ENCODE peak calls at places on chromosomes 6 and 20, in eight cellular contexts. One of them, this sample, is unnamed.
A peak's percentile ranks its signal among the peaks of the same experiment; 100 is the strongest.

GRCh38 chr6:149049230-149049629 is 268.3 kb upstream of the TAB2 start:
- DNase-seq in prostate gland: no peak
- DNase-seq in A549: no peak
- DNase-seq in mammary epithelial cell: peak; percentile 19
- DNase-seq in heart right ventricle: no peak
- DNase-seq in body of pancreas: no peak
- DNase-seq in ovary: no peak
- DNase-seq in gastrocnemius medialis: no peak
- DNase-seq in this sample: no peak

GRCh38 chr6:44263357-44264100 is 1.8 kb downstream of the NFKBIE start:
- DNase-seq in A549: peak; percentile 33
- DNase-seq in ovary: no peak
- DNase-seq in mammary epithelial cell: peak; percentile 38
- DNase-seq in gastrocnemius medialis: no peak
- DNase-seq in body of pancreas: peak; percentile 72
- DNase-seq in heart right ventricle: no peak
- DNase-seq in prostate gland: no peak
- DNase-seq in this sample: no peak

GRCh38 chr6:126753616-126754015 is 364.9 kb upstream of the RSPO3 start:
- DNase-seq in heart right ventricle: no peak
- DNase-seq in gastrocnemius medialis: no peak
- DNase-seq in mammary epithelial cell: no peak
- DNase-seq in ovary: no peak
- DNase-seq in body of pancreas: no peak
- DNase-seq in A549: no peak
- DNase-seq in prostate gland: no peak
- DNase-seq in this sample: no peak

GRCh38 chr20:48286571-48287551 is 501.6 kb upstream of the SULF2 start:
- DNase-seq in prostate gland: no peak
- DNase-seq in body of pancreas: no peak
- DNase-seq in heart right ventricle: no peak
- DNase-seq in gastrocnemius medialis: no peak
- DNase-seq in ovary: peak; percentile 83
- DNase-seq in mammary epithelial cell: no peak
- DNase-seq in A549: no peak
- DNase-seq in this sample: no peak

GRCh38 chr20:43904195-43904594 is 10.5 kb upstream of the TOX2 start:
- DNase-seq in prostate gland: no peak
- DNase-seq in heart right ventricle: no peak
- DNase-seq in gastrocnemius medialis: no peak
- DNase-seq in body of pancreas: no peak
- DNase-seq in A549: no peak
- DNase-seq in mammary epithelial cell: no peak
- DNase-seq in ovary: no peak
- DNase-seq in this sample: no peak

GRCh38 chr6:154606457-154606856 is 96.0 kb upstream of the CNKSR3 start:
- DNase-seq in prostate gland: no peak
- DNase-seq in gastrocnemius medialis: no peak
- DNase-seq in ovary: no peak
- DNase-seq in body of pancreas: no peak
- DNase-seq in A549: no peak
- DNase-seq in heart right ventricle: no peak
- DNase-seq in mammary epithelial cell: peak; percentile 96
- DNase-seq in this sample: no peak

GRCh38 chr6:113147544-113147943 is 709.6 kb upstream of the MARCKS start:
- DNase-seq in gastrocnemius medialis: no peak
- DNase-seq in prostate gland: no peak
- DNase-seq in A549: no peak
- DNase-seq in heart right ventricle: no peak
- DNase-seq in body of pancreas: no peak
- DNase-seq in ovary: no peak
- DNase-seq in mammary epithelial cell: no peak
- DNase-seq in this sample: no peak

GRCh38 chr20:63092660-63093215 is 86.0 kb upstream of the BHLHE23 start:
- DNase-seq in body of pancreas: no peak
- DNase-seq in ovary: peak; percentile 12
- DNase-seq in A549: no peak
- DNase-seq in heart right ventricle: no peak
- DNase-seq in gastrocnemius medialis: peak; percentile 7
- DNase-seq in mammary epithelial cell: no peak
- DNase-seq in prostate gland: no peak
- DNase-seq in this sample: no peak

GRCh38 chr6:113824411-113824810 is 32.7 kb upstream of the MARCKS start:
- DNase-seq in body of pancreas: peak; percentile 34
- DNase-seq in gastrocnemius medialis: no peak
- DNase-seq in ovary: no peak
- DNase-seq in A549: no peak
- DNase-seq in prostate gland: no peak
- DNase-seq in heart right ventricle: no peak
- DNase-seq in mammary epithelial cell: peak; percentile 15
- DNase-seq in this sample: no peak

GRCh38 chr6:26532699-26533523 is 5.3 kb upstream of the HMGN4 start:
- DNase-seq in A549: no peak
- DNase-seq in prostate gland: peak; percentile 80
- DNase-seq in body of pancreas: peak; percentile 93
- DNase-seq in heart right ventricle: peak; percentile 86
- DNase-seq in mammary epithelial cell: peak; percentile 87
- DNase-seq in ovary: peak; percentile 88
- DNase-seq in gastrocnemius medialis: peak; percentile 86
- DNase-seq in this sample: peak; percentile 83

GRCh38 chr6:110538416-110539060 is 62.1 kb upstream of the SLC22A16 start:
- DNase-seq in body of pancreas: no peak
- DNase-seq in gastrocnemius medialis: no peak
- DNase-seq in mammary epithelial cell: no peak
- DNase-seq in heart right ventricle: no peak
- DNase-seq in ovary: no peak
- DNase-seq in prostate gland: no peak
- DNase-seq in A549: no peak
- DNase-seq in this sample: no peak

GRCh38 chr20:63978319-63979220 is 872 bp downstream of the SAMD10 start:
- DNase-seq in ovary: peak; percentile 68
- DNase-seq in prostate gland: peak; percentile 80
- DNase-seq in A549: no peak
- DNase-seq in body of pancreas: peak; percentile 88
- DNase-seq in heart right ventricle: peak; percentile 82
- DNase-seq in gastrocnemius medialis: peak; percentile 55
- DNase-seq in mammary epithelial cell: peak; percentile 66
- DNase-seq in this sample: peak; percentile 84

GRCh38 chr20:24443436-24443835 is 26.0 kb upstream of the SYNDIG1 start:
- DNase-seq in heart right ventricle: no peak
- DNase-seq in ovary: no peak
- DNase-seq in gastrocnemius medialis: no peak
- DNase-seq in prostate gland: no peak
- DNase-seq in mammary epithelial cell: no peak
- DNase-seq in A549: no peak
- DNase-seq in body of pancreas: no peak
- DNase-seq in this sample: no peak

DNA sequence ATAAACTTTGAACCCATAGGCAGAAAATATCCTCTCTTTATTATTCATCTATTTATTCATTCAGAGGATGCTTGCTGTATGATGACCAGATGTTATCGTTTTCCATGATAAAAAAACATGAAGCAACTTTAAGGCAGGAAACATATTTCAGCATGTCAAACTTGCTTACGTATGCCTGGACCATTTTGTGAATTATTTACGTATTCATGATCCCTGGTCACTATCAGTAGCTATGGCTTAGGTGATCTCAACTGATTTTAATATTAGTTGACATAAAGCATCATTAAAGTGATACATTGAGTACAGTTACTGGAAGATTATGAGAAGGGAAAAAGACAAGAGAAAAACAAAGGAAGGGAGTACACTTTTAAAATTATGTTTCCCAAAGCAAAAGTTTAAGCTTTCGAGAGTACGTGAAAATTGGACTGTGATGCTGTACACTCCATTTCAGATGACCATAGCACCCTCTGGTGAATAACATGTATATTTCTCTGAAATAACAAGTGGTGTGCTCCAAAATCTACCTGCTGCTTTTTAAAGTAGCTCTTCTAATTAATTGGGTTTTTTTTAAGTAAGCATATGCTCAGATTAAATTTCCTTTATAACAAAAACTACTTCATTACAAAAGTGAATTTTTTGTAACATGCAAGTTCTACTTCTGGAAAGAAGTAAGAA is 215.1 kb upstream of the HSF2 start:
- DNase-seq in gastrocnemius medialis: no peak
- DNase-seq in body of pancreas: no peak
- DNase-seq in heart right ventricle: no peak
- DNase-seq in ovary: no peak
- DNase-seq in A549: peak; percentile 2
- DNase-seq in prostate gland: no peak
- DNase-seq in mammary epithelial cell: peak; percentile 4
- DNase-seq in this sample: no peak
- TF ChIP-seq CTCF in gastrocnemius medialis: peak; percentile 23
- TF ChIP-seq CTCF in body of pancreas: peak; percentile 67
- TF ChIP-seq CTCF in heart right ventricle: peak; percentile 18
- TF ChIP-seq CTCF in ovary: peak; percentile 53
- TF ChIP-seq CTCF in A549: peak; percentile 51
- TF ChIP-seq CTCF in prostate gland: peak; percentile 61
- TF ChIP-seq CTCF in mammary epithelial cell: peak; percentile 9
- TF ChIP-seq CTCF in this sample: no peak

GRCh38 chr20:61965606-61966491 is 99.8 kb downstream of the TAF4 start:
- DNase-seq in prostate gland: no peak
- DNase-seq in A549: no peak
- DNase-seq in gastrocnemius medialis: no peak
- DNase-seq in ovary: peak; percentile 53
- DNase-seq in mammary epithelial cell: no peak
- DNase-seq in heart right ventricle: peak; percentile 2
- DNase-seq in body of pancreas: no peak
- DNase-seq in this sample: no peak
- TF ChIP-seq CTCF in prostate gland: no peak
- TF ChIP-seq CTCF in A549: no peak
- TF ChIP-seq CTCF in gastrocnemius medialis: no peak
- TF ChIP-seq CTCF in ovary: no peak
- TF ChIP-seq CTCF in mammary epithelial cell: no peak
- TF ChIP-seq CTCF in heart right ventricle: no peak
- TF ChIP-seq CTCF in body of pancreas: no peak
- TF ChIP-seq CTCF in this sample: no peak

GRCh38 chr6:68976260-68976659 is 341.2 kb downstream of the ADGRB3 start:
- DNase-seq in mammary epithelial cell: no peak
- DNase-seq in prostate gland: no peak
- DNase-seq in A549: no peak
- DNase-seq in ovary: no peak
- DNase-seq in heart right ventricle: no peak
- DNase-seq in body of pancreas: no peak
- DNase-seq in gastrocnemius medialis: no peak
- DNase-seq in this sample: no peak

GRCh38 chr6:68978411-68978810 is 343.3 kb downstream of the ADGRB3 start:
- DNase-seq in body of pancreas: no peak
- DNase-seq in ovary: no peak
- DNase-seq in gastrocnemius medialis: no peak
- DNase-seq in heart right ventricle: no peak
- DNase-seq in mammary epithelial cell: no peak
- DNase-seq in prostate gland: no peak
- DNase-seq in A549: no peak
- DNase-seq in this sample: no peak

GRCh38 chr6:68975064-68975463 is 340.0 kb downstream of the ADGRB3 start:
- DNase-seq in A549: no peak
- DNase-seq in mammary epithelial cell: no peak
- DNase-seq in heart right ventricle: peak; percentile 27
- DNase-seq in body of pancreas: no peak
- DNase-seq in ovary: no peak
- DNase-seq in prostate gland: no peak
- DNase-seq in gastrocnemius medialis: no peak
- DNase-seq in this sample: no peak
- TF ChIP-seq CTCF in A549: peak; percentile 26
- TF ChIP-seq CTCF in mammary epithelial cell: no peak
- TF ChIP-seq CTCF in heart right ventricle: peak; percentile 24
- TF ChIP-seq CTCF in body of pancreas: no peak
- TF ChIP-seq CTCF in ovary: no peak
- TF ChIP-seq CTCF in prostate gland: no peak
- TF ChIP-seq CTCF in gastrocnemius medialis: no peak
- TF ChIP-seq CTCF in this sample: no peak

GRCh38 chr20:41245086-41245707 is 72.3 kb downstream of the ZHX3 start:
- DNase-seq in ovary: no peak
- DNase-seq in heart right ventricle: peak; percentile 42
- DNase-seq in body of pancreas: no peak
- DNase-seq in prostate gland: no peak
- DNase-seq in gastrocnemius medialis: no peak
- DNase-seq in mammary epithelial cell: no peak
- DNase-seq in A549: no peak
- DNase-seq in this sample: peak; percentile 23
- TF ChIP-seq CTCF in ovary: peak; percentile 38
- TF ChIP-seq CTCF in heart right ventricle: no peak
- TF ChIP-seq CTCF in body of pancreas: no peak
- TF ChIP-seq CTCF in prostate gland: no peak
- TF ChIP-seq CTCF in gastrocnemius medialis: no peak
- TF ChIP-seq CTCF in mammary epithelial cell: no peak
- TF ChIP-seq CTCF in A549: no peak
- TF ChIP-seq CTCF in this sample: peak; percentile 33

DNA sequence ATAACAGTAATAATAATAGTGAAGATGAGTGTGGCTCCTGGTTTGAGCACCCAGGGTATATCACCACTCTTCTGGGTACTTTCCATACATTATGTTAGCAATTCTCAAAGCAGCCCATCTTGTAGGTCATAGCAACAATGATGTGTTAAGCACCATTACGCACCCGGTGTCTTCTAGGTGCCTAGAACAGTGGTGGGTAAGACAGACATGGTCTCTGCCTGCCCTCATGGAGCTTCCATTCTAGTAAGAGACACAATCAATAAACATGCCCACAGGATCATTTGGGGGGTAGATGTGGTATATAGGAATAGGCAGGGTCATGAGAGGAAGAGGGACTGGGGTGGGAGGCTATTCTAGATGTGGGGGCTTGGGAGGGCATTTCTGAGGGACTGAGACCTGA is 21.0 kb upstream of the OCSTAMP start:
- DNase-seq in body of pancreas: no peak
- DNase-seq in ovary: no peak
- DNase-seq in A549: no peak
- DNase-seq in gastrocnemius medialis: no peak
- DNase-seq in mammary epithelial cell: no peak
- DNase-seq in prostate gland: no peak
- DNase-seq in heart right ventricle: no peak
- DNase-seq in this sample: no peak
- TF ChIP-seq CTCF in body of pancreas: no peak
- TF ChIP-seq CTCF in ovary: no peak
- TF ChIP-seq CTCF in A549: no peak
- TF ChIP-seq CTCF in gastrocnemius medialis: no peak
- TF ChIP-seq CTCF in mammary epithelial cell: no peak
- TF ChIP-seq CTCF in prostate gland: no peak
- TF ChIP-seq CTCF in heart right ventricle: no peak
- TF ChIP-seq CTCF in this sample: no peak

GRCh38 chr20:33169176-33169794 is 1.3 kb downstream of the BPIFA2 start:
- DNase-seq in gastrocnemius medialis: no peak
- DNase-seq in prostate gland: no peak
- DNase-seq in body of pancreas: no peak
- DNase-seq in heart right ventricle: no peak
- DNase-seq in ovary: no peak
- DNase-seq in mammary epithelial cell: no peak
- DNase-seq in A549: no peak
- DNase-seq in this sample: no peak
- TF ChIP-seq CTCF in gastrocnemius medialis: no peak
- TF ChIP-seq CTCF in prostate gland: no peak
- TF ChIP-seq CTCF in body of pancreas: peak; percentile 9
- TF ChIP-seq CTCF in heart right ventricle: no peak
- TF ChIP-seq CTCF in ovary: no peak
- TF ChIP-seq CTCF in mammary epithelial cell: peak; percentile 50
- TF ChIP-seq CTCF in A549: peak; percentile 1
- TF ChIP-seq CTCF in this sample: no peak

GRCh38 chr6:139570166-139570565 is 195.7 kb upstream of the CITED2 start:
- DNase-seq in gastrocnemius medialis: no peak
- DNase-seq in heart right ventricle: no peak
- DNase-seq in mammary epithelial cell: no peak
- DNase-seq in prostate gland: no peak
- DNase-seq in ovary: no peak
- DNase-seq in A549: no peak
- DNase-seq in body of pancreas: no peak
- DNase-seq in this sample: no peak
- TF ChIP-seq CTCF in gastrocnemius medialis: no peak
- TF ChIP-seq CTCF in heart right ventricle: no peak
- TF ChIP-seq CTCF in mammary epithelial cell: no peak
- TF ChIP-seq CTCF in prostate gland: no peak
- TF ChIP-seq CTCF in ovary: no peak
- TF ChIP-seq CTCF in A549: no peak
- TF ChIP-seq CTCF in body of pancreas: no peak
- TF ChIP-seq CTCF in this sample: no peak

GRCh38 chr6:33000053-33000452 is 9.3 kb downstream of the HLA-DOA start:
- DNase-seq in ovary: no peak
- DNase-seq in A549: no peak
- DNase-seq in prostate gland: no peak
- DNase-seq in heart right ventricle: no peak
- DNase-seq in gastrocnemius medialis: no peak
- DNase-seq in mammary epithelial cell: peak; percentile 29
- DNase-seq in body of pancreas: no peak
- DNase-seq in this sample: no peak
- TF ChIP-seq CTCF in ovary: no peak
- TF ChIP-seq CTCF in A549: peak; percentile 12
- TF ChIP-seq CTCF in prostate gland: peak; percentile 27
- TF ChIP-seq CTCF in heart right ventricle: no peak
- TF ChIP-seq CTCF in gastrocnemius medialis: no peak
- TF ChIP-seq CTCF in mammary epithelial cell: peak; percentile 21
- TF ChIP-seq CTCF in body of pancreas: peak; percentile 50
- TF ChIP-seq CTCF in this sample: no peak

This sample was measured in thyroid gland.